ENCODE peak calls at places on chromosome 5, in four cellular contexts. C is mesendoderm, J is esophagus squamous epithelium, R is fibroblast of lung. A is an unnamed sample. For H3K27me3, the result is how much of the 10 kb centered on the place peaks cover.

GRCh38 chr5:72815580-72816296 is 723 bp upstream of the TNPO1 start:
- DNase-seq in C (no peak), J (no peak), R (peak), A (no peak)

GRCh38 chr5:96752341-96753016 is 55.3 kb downstream of the ERAP1 start:
- DNase-seq in C (peak), J (no peak), R (peak), A (no peak)

GRCh38 chr5:127565586-127566270 is 48.3 kb downstream of the PRRC1 start:
- DNase-seq in C (no peak), J (no peak), R (no peak), A (no peak)

GRCh38 chr5:95900383-95900958 is 61.2 kb downstream of the ELL2 start:
- DNase-seq in C (no peak), J (no peak), R (peak), A (no peak)

GRCh38 chr5:143972068-143972467 is 160.1 kb downstream of the HMHB1 start:
- DNase-seq in C (no peak), J (no peak), R (no peak), A (no peak)

GRCh38 chr5:169272731-169273401 is 28.1 kb downstream of the SLIT3 start:
- DNase-seq in C (no peak), J (no peak), R (no peak), A (no peak)

GRCh38 chr5:23825196-23825595 is 317.8 kb downstream of the PRDM9 start:
- DNase-seq in C (no peak), J (no peak), R (no peak), A (no peak)

GRCh38 chr5:89707891-89708290 is 701.7 kb downstream of the CETN3 start:
- DNase-seq in C (no peak), J (no peak), R (no peak), A (no peak)

GRCh38 chr5:135986891-135987401 is 32.2 kb upstream of the LECT2 start:
- DNase-seq in C (no peak), J (no peak), R (no peak), A (no peak)

GRCh38 chr5:154923441-154924430 is 14.3 kb downstream of the GEMIN5 start:
- DNase-seq in C (no peak), J (no peak), R (peak), A (no peak)

GRCh38 chr5:57889558-57889957 is 406.9 kb upstream of the ACTBL2 start:
- DNase-seq in C (peak), J (no peak), R (peak), A (no peak)

GRCh38 chr5:169020102-169020501 is 280.8 kb downstream of the SLIT3 start:
- DNase-seq in C (peak), J (no peak), R (peak), A (no peak)

GRCh38 chr5:136819526-136820302 is 454.4 kb upstream of the TRPC7 start:
- DNase-seq in C (peak), J (no peak), R (no peak), A (no peak)

GRCh38 chr5:13866792-13867191 is 77.7 kb downstream of the DNAH5 start:
- DNase-seq in C (peak), J (no peak), R (peak), A (peak)

GRCh38 chr5:171405615-171406014 is 13.8 kb upstream of the FGF18 start:
- DNase-seq in C (no peak), J (no peak), R (peak), A (peak)

GRCh38 chr5:33479321-33479720 is 38.6 kb downstream of the TARS1 start:
- DNase-seq in C (no peak), J (no peak), R (no peak), A (no peak)

GRCh38 chr5:82174128-82174918 is 103.8 kb downstream of the RPS23 start:
- DNase-seq in C (peak), J (no peak), R (peak), A (peak)

GRCh38 chr5:175253597-175253996 is 190.4 kb downstream of the DRD1 start:
- DNase-seq in C (no peak), J (no peak), R (no peak), A (no peak)

GRCh38 chr5:35313296-35313695 is 83.0 kb upstream of the PRLR start:
- DNase-seq in C (no peak), J (no peak), R (peak), A (no peak)

GRCh38 chr5:43753069-43753468 is 150.1 kb downstream of the NNT start:
- DNase-seq in C (no peak), J (no peak), R (no peak), A (no peak)

GRCh38 chr5:168575391-168576372 is 3.5 kb downstream of the PANK3 start:
- DNase-seq in C (peak), J (no peak), R (no peak), A (no peak)

GRCh38 chr5:82129723-82130285 is 148.3 kb downstream of the RPS23 start:
- DNase-seq in C (peak), J (no peak), R (no peak), A (no peak)

GRCh38 chr5:102294996-102295395 is 1.1 kb downstream of the SLCO4C1 start:
- DNase-seq in C (peak), J (no peak), R (no peak), A (no peak)

GRCh38 chr5:144121577-144121976 is 48.9 kb downstream of the YIPF5 start:
- DNase-seq in C (no peak), J (no peak), R (no peak), A (no peak)

GRCh38 chr5:181053760-181054122 is 13.7 kb downstream of the BTNL9 start:
- DNase-seq in C (peak), J (no peak), R (no peak), A (peak)

GRCh38 chr5:149224282-149224681 is 47.4 kb upstream of the AFAP1L1 start:
- DNase-seq in C (no peak), J (no peak), R (no peak), A (no peak)

GRCh38 chr5:151696470-151697061 is 9.9 kb upstream of the SPARC start:
- DNase-seq in C (peak), J (peak), R (peak), A (peak)

GRCh38 chr5:33379757-33380156 is 61.0 kb upstream of the TARS1 start:
- DNase-seq in C (peak), J (no peak), R (peak), A (peak)

GRCh38 chr5:166624573-166624972 is 1666.9 kb upstream of the WWC1 start:
- DNase-seq in C (peak), J (no peak), R (no peak), A (peak)

GRCh38 chr5:135843571-135844337 is 9.3 kb downstream of the SLC25A48 start:
- DNase-seq in C (no peak), J (no peak), R (no peak), A (no peak)

GRCh38 chr5:54727874-54728273 is 210.3 kb downstream of the SNX18 start:
- DNase-seq in C (no peak), J (no peak), R (no peak), A (no peak)
- H3K27me3 ChIP-seq in C (under half), J (under half), R (under half), A (under half)

DNA sequence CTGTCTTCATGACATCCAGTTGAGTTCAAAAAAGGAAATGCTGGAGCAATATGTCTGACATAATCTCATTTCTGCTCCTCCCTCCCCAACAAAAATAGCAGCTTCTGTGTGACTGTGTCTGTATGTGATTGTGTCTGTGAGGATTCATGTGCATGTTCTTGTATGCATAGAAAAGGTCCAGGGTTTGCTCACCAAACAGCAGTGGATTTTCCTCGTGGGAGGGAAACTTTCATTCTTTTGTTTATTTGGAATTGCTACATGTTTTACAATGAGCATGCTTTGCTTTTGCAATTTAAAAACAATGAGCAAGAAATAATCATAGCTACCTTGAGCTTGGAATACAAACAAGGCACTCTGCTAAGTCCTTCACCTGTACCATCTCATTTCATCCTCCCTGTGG is 15.0 kb downstream of the ADAM19 start:
- DNase-seq in C (no peak), J (no peak), R (no peak), A (no peak)
- H3K4me3 ChIP-seq in C (no peak), J (no peak), R (no peak), A (no peak)

GRCh38 chr5:159362190-159362589 is 31.9 kb upstream of the IL12B start:
- DNase-seq in C (no peak), J (no peak), R (no peak), A (no peak)
- H3K27me3 ChIP-seq in C (under half), J (under half), R (under half), A (under half)

GRCh38 chr5:79074641-79075040 is 5.1 kb downstream of the BHMT2 start:
- DNase-seq in C (peak), J (no peak), R (no peak), A (no peak)

GRCh38 chr5:79069488-79070001 is at the start of the genes BHMT2 and DMGDH:
- DNase-seq in C (no peak), J (no peak), R (peak), A (peak)

GRCh38 chr5:79075646-79076426 is 6.3 kb downstream of the BHMT2 start:
- DNase-seq in C (no peak), J (no peak), R (no peak), A (no peak)

DNA sequence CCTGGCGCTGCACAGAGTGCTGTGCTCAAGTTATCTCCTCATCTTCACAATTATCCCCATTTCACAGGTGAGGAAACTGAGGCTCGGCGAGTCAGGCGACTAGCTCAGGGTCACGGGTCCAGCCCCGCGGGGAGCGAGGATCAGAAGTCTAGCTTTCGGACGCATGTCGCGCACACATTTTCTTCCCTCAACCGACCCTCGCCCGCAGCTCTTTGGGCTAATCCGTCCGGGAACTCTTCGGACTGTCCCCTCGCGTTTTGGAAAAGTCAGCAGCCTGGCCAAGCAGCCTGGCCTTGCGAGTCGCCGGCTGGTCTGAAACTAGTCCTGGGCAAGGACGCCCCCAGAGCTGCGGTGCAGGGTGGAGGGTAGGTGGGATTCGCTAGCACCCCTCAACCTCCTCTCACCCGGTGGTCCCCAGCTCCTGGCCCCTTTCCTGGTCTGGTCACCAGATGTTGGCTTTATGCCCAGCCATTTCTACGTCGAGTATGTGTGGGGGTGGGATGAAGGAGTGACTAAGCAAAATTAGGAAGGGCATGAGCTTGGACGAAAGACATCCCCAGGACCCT is 518 bp downstream of the BHMT2 start:
- DNase-seq in C (no peak), J (no peak), R (peak), A (peak)
- H3K4me3 ChIP-seq in C (no peak), J (peak), R (peak), A (no peak)

GRCh38 chr5:953535-954449 is 54.8 kb upstream of the NKD2 start:
- DNase-seq in C (no peak), J (no peak), R (no peak), A (no peak)
- H3K27me3 ChIP-seq in C (under half), J (half or more), R (under half), A (under half)

DNA sequence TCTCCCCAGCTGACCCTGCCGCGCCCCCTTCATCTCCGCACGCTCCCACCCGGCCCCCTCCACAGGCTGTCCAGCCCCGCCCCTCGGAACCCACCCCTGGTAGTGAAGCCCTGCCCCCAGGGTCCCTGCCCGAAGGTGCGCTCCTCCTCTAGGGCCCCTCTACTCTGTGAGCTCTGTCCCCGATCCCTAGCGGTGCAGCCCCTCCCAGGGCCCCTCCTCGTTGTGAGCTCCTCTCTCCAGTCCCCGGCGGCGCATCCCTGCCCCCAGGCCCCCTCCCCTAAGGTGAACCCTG is 746 bp downstream of the CFAP90 start:
- DNase-seq in C (no peak), J (no peak), R (no peak), A (no peak)
- H3K4me3 ChIP-seq in C (peak), J (peak), R (no peak), A (peak)

GRCh38 chr5:133842846-133843725 is 125.3 kb downstream of the C5orf15 start:
- DNase-seq in C (peak), J (no peak), R (no peak), A (no peak)
- H3K27me3 ChIP-seq in C (under half), J (under half), R (under half), A (under half)

DNA sequence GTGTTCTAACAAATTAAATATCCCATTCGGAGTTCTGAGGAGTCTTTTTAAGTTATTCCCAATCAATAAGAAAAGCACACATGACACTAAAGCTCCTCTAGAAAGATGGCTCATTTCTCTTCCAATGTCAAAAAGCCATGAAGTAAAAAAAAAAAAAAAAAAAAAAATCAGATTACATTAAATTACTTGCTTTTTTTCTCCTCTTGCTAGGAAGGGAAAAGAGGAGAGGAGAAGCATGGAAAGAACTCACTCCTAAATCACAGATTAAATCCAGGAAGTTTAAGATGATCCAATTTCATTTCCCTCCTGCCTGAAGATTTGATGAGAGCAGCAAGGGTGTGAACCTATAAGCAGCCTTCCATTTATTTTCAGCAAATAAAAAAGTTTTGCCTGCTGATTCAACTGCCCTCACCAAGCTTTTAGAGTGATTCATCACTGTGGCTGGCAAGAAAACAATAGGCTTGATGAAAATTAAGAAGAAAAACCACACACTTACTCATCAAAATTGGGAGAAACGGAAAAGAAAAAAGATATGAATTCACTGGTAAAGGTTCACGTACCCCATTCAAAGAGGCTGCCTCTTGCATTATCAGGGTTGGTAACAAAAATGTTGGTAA is 19.7 kb downstream of the MYO10 start:
- DNase-seq in C (no peak), J (no peak), R (peak), A (no peak)
- H3K4me3 ChIP-seq in C (no peak), J (no peak), R (no peak), A (no peak)

DNA sequence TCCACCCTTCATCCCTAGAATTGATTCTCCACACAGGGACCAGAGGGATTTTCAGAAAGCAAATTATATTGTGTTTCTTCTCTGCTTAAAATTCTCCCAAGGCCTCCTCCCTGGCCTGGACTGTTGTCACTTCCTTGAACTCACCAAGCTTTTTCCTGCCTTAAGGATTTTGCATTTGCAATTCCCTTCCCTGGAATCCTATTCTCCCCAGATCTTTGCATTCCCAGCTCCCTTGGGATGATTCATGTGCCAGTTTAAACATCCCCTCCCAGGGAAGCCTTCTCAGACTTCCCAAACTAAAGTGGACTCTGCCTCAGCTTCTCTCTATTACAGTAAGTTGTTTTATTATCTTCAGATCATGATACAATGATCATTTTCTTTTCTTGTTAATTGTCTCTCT is 35.2 kb upstream of the PDE8B start:
- DNase-seq in C (peak), J (no peak), R (no peak), A (peak)
- H3K27me3 ChIP-seq in C (under half), J (under half), R (under half), A (under half)

GRCh38 chr5:7849531-7850240 is 1.2 kb downstream of the CFAP90 start:
- DNase-seq in C (peak), J (no peak), R (no peak), A (peak)
- H3K4me3 ChIP-seq in C (peak), J (peak), R (no peak), A (peak)